ENCODE peak calls at places on chromosomes 5 and 9, in four cellular contexts. S is K562, J is HCT116, Z is HepG2. T is an unnamed sample.

GRCh38 chr5:6873359-6873758 is 160.1 kb downstream of the TENT4A start:
- DNase-seq in S (no peak), Z (peak; percentile 46), J (no peak), T (no peak)

GRCh38 chr9:107299437-107299836 is 16.4 kb downstream of the RAD23B start:
- DNase-seq in J (no peak), S (no peak), Z (no peak), T (no peak)

GRCh38 chr5:80492741-80493140 is 4.8 kb downstream of the FAM151B start:
- DNase-seq in S (no peak), Z (no peak), J (no peak), T (no peak)

GRCh38 chr5:147037517-147038205 is 159.1 kb upstream of the PPP2R2B start:
- DNase-seq in Z (no peak), J (peak; percentile 31), S (no peak), T (no peak)

GRCh38 chr5:1103093-1103492 is 8.8 kb downstream of the SLC12A7 start:
- DNase-seq in S (no peak), J (no peak), Z (no peak), T (no peak)

GRCh38 chr9:81535542-81536241 is 153.7 kb downstream of the TLE1 start:
- DNase-seq in J (no peak), S (no peak), Z (peak; percentile 99), T (peak; percentile 77)

GRCh38 chr9:115992834-115993233 is 160.8 kb upstream of the PAPPA start:
- DNase-seq in Z (no peak), S (no peak), J (no peak), T (no peak)

GRCh38 chr9:92141144-92142129 is 26.2 kb upstream of the SPTLC1 start:
- DNase-seq in Z (no peak), S (no peak), J (no peak), T (no peak)

GRCh38 chr9:69637801-69638200 is 34.4 kb downstream of the APBA1 start:
- DNase-seq in S (no peak), J (no peak), Z (no peak), T (no peak)

GRCh38 chr5:33964132-33964531 is 20.4 kb downstream of the SLC45A2 start:
- DNase-seq in S (no peak), J (no peak), Z (no peak), T (no peak)

GRCh38 chr9:22307013-22307711 is 139.5 kb upstream of the DMRTA1 start:
- DNase-seq in Z (peak; percentile 43), S (no peak), J (peak; percentile 54), T (no peak)

GRCh38 chr5:44774279-44774880 is 34.4 kb upstream of the MRPS30 start:
- DNase-seq in S (peak; percentile 31), J (peak; percentile 38), Z (peak; percentile 34), T (peak; percentile 32)

GRCh38 chr5:132471944-132472343 is 18.6 kb downstream of the IRF1 start:
- DNase-seq in S (no peak), J (no peak), Z (no peak), T (no peak)

GRCh38 chr5:32325067-32325466 is 12.3 kb upstream of the MTMR12 start:
- DNase-seq in S (no peak), J (no peak), Z (no peak), T (no peak)

GRCh38 chr9:86731511-86731993 is 215.8 kb downstream of the GAS1 start:
- DNase-seq in S (no peak), J (no peak), Z (no peak), T (no peak)

GRCh38 chr9:9352877-9353481 is 1259.8 kb downstream of the PTPRD start:
- DNase-seq in J (no peak), Z (no peak), S (no peak), T (no peak)

GRCh38 chr5:1021136-1021968 is 12.8 kb downstream of the NKD2 start:
- DNase-seq in Z (no peak), J (no peak), S (no peak), T (no peak)

GRCh38 chr5:72154076-72154756 is 46.9 kb downstream of the MAP1B start:
- DNase-seq in Z (no peak), S (no peak), J (no peak), T (no peak)

GRCh38 chr5:112418412-112419049 is 546 bp downstream of the EPB41L4A start:
- DNase-seq in S (no peak), Z (no peak), J (no peak), T (no peak)

GRCh38 chr5:27316283-27316675 is 277.9 kb upstream of the CDH9 start:
- DNase-seq in Z (no peak), J (no peak), S (no peak), T (no peak)

GRCh38 chr5:113047234-113047633 is 70.6 kb downstream of the DCP2 start:
- DNase-seq in Z (no peak), J (peak; percentile 22), S (peak; percentile 58), T (no peak)

GRCh38 chr9:128245293-128246151 is 30.3 kb downstream of the GOLGA2 start:
- DNase-seq in S (peak; percentile 59), Z (peak; percentile 72), J (no peak), T (no peak)

GRCh38 chr5:39194466-39195136 is 24.8 kb downstream of the FYB1 start:
- DNase-seq in J (no peak), Z (peak; percentile 40), S (peak; percentile 80), T (no peak)

GRCh38 chr9:127587966-127588365 is 24.1 kb upstream of the STXBP1 start:
- DNase-seq in Z (no peak), J (no peak), S (no peak), T (no peak)

GRCh38 chr5:170081616-170082015 is 24.1 kb upstream of the FOXI1 start:
- DNase-seq in Z (no peak), J (no peak), S (no peak), T (no peak)
- H3K27ac ChIP-seq in Z (no peak overlapping the region), J (no peak overlapping the region), S (no peak overlapping the region), T (no peak overlapping the region)

DNA sequence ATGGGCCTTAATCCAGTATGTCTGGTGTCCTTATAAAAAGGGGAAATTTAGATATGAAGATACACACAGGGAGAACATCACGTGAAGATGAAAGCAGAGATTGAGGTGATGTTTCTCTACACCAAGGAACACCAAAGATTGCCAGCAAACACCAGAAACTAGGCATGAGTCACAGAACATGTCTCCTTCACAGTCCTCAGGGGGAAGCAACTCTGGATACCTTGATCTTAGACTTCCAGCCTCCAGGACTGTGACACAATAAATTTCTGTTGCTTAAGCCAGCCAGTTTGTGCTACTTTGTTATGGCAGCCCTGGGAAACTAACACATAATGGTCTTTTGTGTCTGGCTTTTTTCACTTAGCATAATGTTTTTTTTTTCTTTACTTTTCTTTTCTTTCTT is 41.2 kb upstream of the STRBP start:
- DNase-seq in Z (no peak), S (no peak), J (no peak), T (no peak)
- TF ChIP-seq TCF7L2 in Z (no peak), S (no peak), J (no peak), T (no peak)

GRCh38 chr5:64954518-64954917 is 185.8 kb downstream of the CWC27 start:
- DNase-seq in Z (no peak), J (no peak), S (no peak), T (no peak)

GRCh38 chr5:64952961-64953360 is 184.2 kb downstream of the CWC27 start:
- DNase-seq in Z (no peak), S (no peak), J (no peak), T (no peak)

GRCh38 chr5:64963278-64963677 is 194.5 kb downstream of the CWC27 start:
- DNase-seq in Z (no peak), J (no peak), S (no peak), T (no peak)

DNA sequence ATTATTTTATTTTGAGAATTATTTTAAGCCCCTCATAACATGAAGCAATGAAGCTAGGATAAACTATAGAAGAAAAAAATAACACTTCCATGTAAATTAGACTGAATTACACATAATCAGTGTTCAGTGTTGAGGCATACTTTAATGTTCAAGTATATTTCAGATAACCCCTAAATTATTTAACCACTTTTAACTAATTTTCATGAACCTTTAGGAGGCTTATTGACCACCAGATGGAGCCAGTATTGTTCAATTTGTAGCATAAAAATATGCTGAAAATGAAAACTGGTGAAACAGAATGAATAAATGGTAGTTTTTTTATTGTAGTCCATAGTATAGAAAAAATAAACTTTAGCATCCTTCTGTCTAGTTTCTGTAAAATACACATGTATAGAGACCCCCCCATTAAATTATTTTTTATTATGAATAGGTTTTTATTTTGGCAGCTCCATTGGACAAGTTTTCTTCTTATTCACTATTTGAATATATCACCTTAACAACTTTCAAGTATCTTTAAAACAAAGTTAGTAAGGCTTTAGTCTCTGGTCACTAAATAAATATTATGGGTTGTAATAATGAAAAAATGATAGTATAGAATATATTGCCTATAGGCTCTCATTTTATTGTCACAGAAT is 190.1 kb downstream of the CWC27 start:
- DNase-seq in J (peak; percentile 7), Z (peak; percentile 11), S (peak; percentile 5), T (no peak)
- TF ChIP-seq CTCF in J (peak; percentile 38), Z (peak; percentile 20), S (peak; percentile 63), T (peak; percentile 47)

GRCh38 chr5:172429201-172429940 is 25.0 kb downstream of the SH3PXD2B start:
- DNase-seq in J (no peak), S (no peak), Z (no peak), T (no peak)
- H3K27ac ChIP-seq in J (no peak overlapping the region), S (no peak overlapping the region), Z (no peak overlapping the region), T (no peak overlapping the region)